ENCODE peak calls at places on chromosomes 3 and 15, in five cellular contexts. P, C, E, N and U are unnamed samples.

GRCh38 chr3:45112939-45113338 is 33.2 kb downstream of the CDCP1 start:
- DNase-seq in P (peak; percentile 90), C (no peak), E (no peak), N (no peak), U (no peak)

GRCh38 chr15:85496551-85497545 is 116.4 kb downstream of the AKAP13 start:
- DNase-seq in P (no peak), C (no peak), E (no peak), N (no peak), U (no peak)

GRCh38 chr3:37795431-37796061 is 66.1 kb upstream of the CTDSPL start:
- DNase-seq in P (no peak), C (no peak), E (no peak), N (no peak), U (no peak)

GRCh38 chr15:74252291-74253080 is 16.4 kb downstream of the CCDC33 start:
- DNase-seq in P (peak; percentile 34), C (no peak), E (no peak), N (no peak), U (no peak)

GRCh38 chr3:179189764-179190163 is 41.6 kb downstream of the PIK3CA start:
- DNase-seq in P (peak; percentile 86), C (no peak), E (no peak), N (no peak), U (no peak)

GRCh38 chr3:65935724-65936123 is 103.0 kb downstream of the MAGI1 start:
- DNase-seq in P (no peak), C (no peak), E (no peak), N (no peak), U (no peak)

GRCh38 chr3:24604215-24604614 is 109.6 kb upstream of the THRB start:
- DNase-seq in P (no peak), C (no peak), E (no peak), N (no peak), U (no peak)

GRCh38 chr15:70387086-70387485 is 289.4 kb upstream of the TLE3 start:
- DNase-seq in P (no peak), C (no peak), E (no peak), N (no peak), U (no peak)

GRCh38 chr3:177448987-177449975 is 252.0 kb upstream of the TBL1XR1 start:
- DNase-seq in P (no peak), C (no peak), E (no peak), N (no peak), U (peak; percentile 21)

GRCh38 chr3:89186446-89186845 is 79.0 kb downstream of the EPHA3 start:
- DNase-seq in P (no peak), C (no peak), E (no peak), N (no peak), U (no peak)

GRCh38 chr3:106338582-106339219 is 469.9 kb upstream of the CBLB start:
- DNase-seq in P (no peak), C (no peak), E (no peak), N (no peak), U (no peak)

GRCh38 chr15:79897701-79898113 is 893 bp upstream of the MTHFS start:
- DNase-seq in P (no peak), C (no peak), E (no peak), N (no peak), U (peak; percentile 55)

GRCh38 chr3:155219106-155219505 is 74.4 kb downstream of the STRIT1 start:
- DNase-seq in P (no peak), C (no peak), E (no peak), N (no peak), U (no peak)
- TF ChIP-seq CTCF in P (no peak), C (no peak), E (no peak), N (no peak), U (no peak)

GRCh38 chr3:144692488-144692887 is 720.9 kb downstream of the DIPK2A start:
- DNase-seq in P (no peak), C (no peak), E (no peak), N (no peak), U (no peak)

GRCh38 chr3:144683065-144683464 is 711.4 kb downstream of the DIPK2A start:
- DNase-seq in P (no peak), C (no peak), E (no peak), N (no peak), U (no peak)

GRCh38 chr3:144687862-144688261 is 716.2 kb downstream of the DIPK2A start:
- DNase-seq in P (peak; percentile 5), C (no peak), E (no peak), N (peak; percentile 16), U (no peak)
- TF ChIP-seq CTCF in P (no peak), C (no peak), E (no peak), N (no peak), U (no peak)

DNA sequence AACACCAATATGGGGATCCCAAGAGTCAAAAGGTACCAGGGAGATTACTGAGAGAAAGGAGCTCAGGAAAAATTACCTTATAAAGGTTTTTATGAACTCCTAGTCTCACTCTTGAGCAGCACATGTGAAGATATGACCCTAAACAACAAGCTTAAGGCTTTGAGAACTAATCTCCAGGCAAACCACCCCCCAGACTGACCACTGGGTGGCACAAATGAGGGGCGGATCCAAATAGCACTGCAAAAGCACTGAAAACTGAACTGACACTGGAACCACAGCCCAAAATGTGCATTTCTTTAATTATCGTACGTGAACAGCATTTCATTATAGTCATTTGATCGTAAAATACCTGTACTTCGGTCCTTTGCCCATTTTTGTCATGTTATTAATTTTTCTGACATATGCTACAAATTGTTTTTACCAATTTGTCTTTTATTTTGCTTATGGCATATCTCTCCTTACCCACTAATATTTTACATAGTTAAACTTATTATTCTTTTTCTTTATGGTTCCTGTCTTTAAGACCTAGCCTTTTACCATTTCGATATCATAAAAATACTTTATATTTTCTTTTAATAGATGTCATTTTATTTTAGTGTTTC is 31.5 kb upstream of the TFDP2 start:
- DNase-seq in P (peak; percentile 73), C (no peak), E (peak; percentile 57), N (peak; percentile 35), U (peak; percentile 43)
- TF ChIP-seq CTCF in P (peak; percentile 66), C (no peak), E (peak; percentile 64), N (peak; percentile 33), U (peak; percentile 27)

DNA sequence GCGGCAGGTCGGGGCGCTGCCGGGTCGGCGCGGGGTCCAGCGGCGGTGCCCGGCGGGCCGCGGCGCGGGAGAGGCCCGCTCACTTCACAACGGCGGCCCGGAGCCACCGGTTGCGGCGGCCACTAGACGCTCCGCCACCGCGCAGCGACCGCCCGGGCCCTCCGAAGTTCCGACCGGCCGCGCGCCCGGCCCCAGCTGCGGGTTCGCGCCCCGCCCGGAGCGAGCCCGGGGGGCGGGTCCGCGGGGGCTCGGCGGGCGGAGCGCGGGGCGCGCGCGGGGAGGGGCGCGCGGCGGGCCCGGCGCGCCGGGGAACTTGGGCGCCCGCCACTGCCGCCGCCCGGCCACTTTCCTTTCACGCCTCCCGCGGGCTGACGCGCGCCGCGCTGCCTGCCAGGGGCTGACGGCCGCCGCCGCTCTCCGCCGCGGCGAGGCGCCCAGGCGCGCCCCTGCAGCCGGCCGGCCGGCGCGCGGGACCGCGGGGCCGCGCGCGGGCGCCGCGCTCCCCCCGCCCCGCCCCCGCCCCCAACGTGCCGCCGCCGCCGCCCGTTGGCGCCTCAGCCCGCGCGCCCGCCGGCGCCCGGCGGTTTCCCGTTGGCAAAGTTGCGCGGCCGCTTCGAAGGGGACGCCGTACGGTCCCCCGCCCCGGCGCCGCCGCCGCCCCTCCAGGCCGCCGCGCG is 628 bp downstream of the SFMBT1 start:
- DNase-seq in P (peak; percentile 51), C (peak; percentile 67), E (peak; percentile 47), N (peak; percentile 55), U (peak; percentile 42)
- TF ChIP-seq CTCF in P (no peak), C (no peak), E (no peak), N (no peak), U (no peak)

GRCh38 chr15:39919396-39919739 is 698 bp downstream of the GPR176 start:
- DNase-seq in P (no peak), C (no peak), E (peak; percentile 9), N (no peak), U (no peak)

GRCh38 chr15:39918688-39919385 is 1.2 kb downstream of the GPR176 start:
- DNase-seq in P (peak; percentile 83), C (no peak), E (no peak), N (no peak), U (no peak)

GRCh38 chr15:39919740-39920509 is at the start of gene GPR176:
- DNase-seq in P (peak; percentile 92), C (peak; percentile 48), E (peak; percentile 45), N (peak; percentile 64), U (peak; percentile 24)

GRCh38 chr15:39921274-39921638 is 1.2 kb upstream of the GPR176 start:
- DNase-seq in P (no peak), C (no peak), E (no peak), N (no peak), U (no peak)

GRCh38 chr15:39920510-39921273 is 626 bp upstream of the GPR176 start:
- DNase-seq in P (peak; percentile 85), C (peak; percentile 84), E (peak; percentile 73), N (peak; percentile 86), U (peak; percentile 88)
- TF ChIP-seq CTCF in P (no peak), C (no peak), E (no peak), N (no peak), U (no peak)

DNA sequence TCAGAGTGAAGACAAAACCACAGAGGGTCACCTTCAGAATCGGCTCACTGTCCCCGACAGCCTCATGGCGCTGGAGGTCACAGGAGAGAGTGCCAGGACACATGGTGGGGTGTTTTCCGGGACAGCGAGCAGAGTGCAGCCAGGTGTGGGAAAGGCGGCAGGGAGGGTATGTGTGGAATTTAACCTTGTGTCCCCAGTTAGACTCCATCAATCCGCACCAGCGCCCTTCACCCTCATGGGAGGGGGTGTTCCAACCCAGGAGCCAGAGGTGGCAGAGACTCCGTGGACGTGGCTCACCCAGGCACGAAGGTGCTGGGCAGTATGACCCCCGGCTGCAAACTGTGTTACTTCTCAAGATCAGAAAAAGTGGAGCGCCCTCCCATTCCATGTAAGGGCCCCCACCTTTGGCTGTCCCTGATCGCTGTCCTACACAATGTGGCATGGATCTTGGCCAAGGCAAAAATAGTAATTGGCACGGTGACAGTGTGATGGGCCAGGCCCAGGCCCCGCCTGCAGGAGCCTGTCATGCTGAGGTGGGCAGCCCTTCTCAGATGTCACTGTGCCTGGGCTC is 190.3 kb downstream of the XXYLT1 start:
- DNase-seq in P (peak; percentile 15), C (no peak), E (no peak), N (no peak), U (no peak)
- TF ChIP-seq CTCF in P (no peak), C (no peak), E (no peak), N (no peak), U (no peak)

GRCh38 chr15:25057574-25057973 is 102.8 kb downstream of the SNRPN start:
- DNase-seq in P (no peak), C (no peak), E (no peak), N (peak; percentile 4), U (no peak)

GRCh38 chr15:25055356-25056068 is 100.7 kb downstream of the SNRPN start:
- DNase-seq in P (no peak), C (no peak), E (no peak), N (peak; percentile 8), U (no peak)

GRCh38 chr15:25058080-25058785 is 103.4 kb downstream of the SNRPN start:
- DNase-seq in P (no peak), C (peak; percentile 3), E (no peak), N (peak; percentile 21), U (no peak)

GRCh38 chr15:25054943-25055342 is 100.2 kb downstream of the SNRPN start:
- DNase-seq in P (no peak), C (no peak), E (no peak), N (peak; percentile 6), U (no peak)

GRCh38 chr15:25056484-25057429 is 102.0 kb downstream of the SNRPN start:
- DNase-seq in P (no peak), C (no peak), E (no peak), N (peak; percentile 28), U (peak; percentile 6)
- TF ChIP-seq CTCF in P (peak; percentile 5), C (no peak), E (peak; percentile 40), N (no peak), U (no peak)

GRCh38 chr15:59229453-59229852 is 22.8 kb downstream of the LDHAL6B start:
- DNase-seq in P (no peak), C (no peak), E (no peak), N (no peak), U (no peak)
- TF ChIP-seq CTCF in P (no peak), C (no peak), E (no peak), N (no peak), U (no peak)